ENCODE peak calls at places on chromosomes 2 and 18, in ten cellular contexts. One of them, this sample, is unnamed.
A peak's percentile ranks its signal among the peaks of the same experiment; 100 is the strongest.

GRCh38 chr18:44609210-44609941 is 71.3 kb upstream of the SETBP1 start:
- DNase-seq in GM12878: no peak
- DNase-seq in Peyer's patch: no peak
- DNase-seq in transverse colon: no peak
- DNase-seq in endothelial cell of umbilical vein: no peak
- DNase-seq in tibial nerve: no peak
- DNase-seq in right lobe of liver: no peak
- DNase-seq in testis: no peak
- DNase-seq in A549: no peak
- DNase-seq in sigmoid colon: no peak
- DNase-seq in this sample: no peak

GRCh38 chr2:174158003-174158402 is 90.3 kb downstream of the OLA1 start:
- DNase-seq in GM12878: peak; percentile 16
- DNase-seq in Peyer's patch: no peak
- DNase-seq in transverse colon: peak; percentile 16
- DNase-seq in endothelial cell of umbilical vein: peak; percentile 29
- DNase-seq in tibial nerve: peak; percentile 9
- DNase-seq in right lobe of liver: peak; percentile 47
- DNase-seq in testis: peak; percentile 66
- DNase-seq in A549: peak; percentile 75
- DNase-seq in sigmoid colon: no peak
- DNase-seq in this sample: no peak

GRCh38 chr2:9412756-9413155 is 10.6 kb downstream of the ITGB1BP1 start:
- DNase-seq in GM12878: no peak
- DNase-seq in Peyer's patch: no peak
- DNase-seq in transverse colon: no peak
- DNase-seq in endothelial cell of umbilical vein: no peak
- DNase-seq in tibial nerve: no peak
- DNase-seq in right lobe of liver: no peak
- DNase-seq in testis: no peak
- DNase-seq in A549: no peak
- DNase-seq in sigmoid colon: no peak
- DNase-seq in this sample: no peak

GRCh38 chr2:23617167-23617787 is 232.3 kb downstream of the KLHL29 start:
- DNase-seq in GM12878: no peak
- DNase-seq in Peyer's patch: no peak
- DNase-seq in transverse colon: peak; percentile 46
- DNase-seq in endothelial cell of umbilical vein: peak; percentile 56
- DNase-seq in tibial nerve: peak; percentile 61
- DNase-seq in right lobe of liver: no peak
- DNase-seq in testis: peak; percentile 49
- DNase-seq in A549: no peak
- DNase-seq in sigmoid colon: peak; percentile 97
- DNase-seq in this sample: peak; percentile 62

GRCh38 chr18:3193354-3193753 is 26.4 kb downstream of the MYOM1 start:
- DNase-seq in GM12878: no peak
- DNase-seq in Peyer's patch: no peak
- DNase-seq in transverse colon: no peak
- DNase-seq in endothelial cell of umbilical vein: no peak
- DNase-seq in tibial nerve: no peak
- DNase-seq in right lobe of liver: no peak
- DNase-seq in testis: no peak
- DNase-seq in A549: no peak
- DNase-seq in sigmoid colon: no peak
- DNase-seq in this sample: no peak

GRCh38 chr2:235206980-235207579 is 255.3 kb downstream of the SH3BP4 start:
- DNase-seq in GM12878: no peak
- DNase-seq in Peyer's patch: no peak
- DNase-seq in transverse colon: no peak
- DNase-seq in endothelial cell of umbilical vein: no peak
- DNase-seq in tibial nerve: no peak
- DNase-seq in right lobe of liver: no peak
- DNase-seq in testis: no peak
- DNase-seq in A549: no peak
- DNase-seq in sigmoid colon: no peak
- DNase-seq in this sample: no peak

GRCh38 chr2:2263196-2263829 is 67.8 kb downstream of the MYT1L start:
- DNase-seq in GM12878: no peak
- DNase-seq in Peyer's patch: no peak
- DNase-seq in transverse colon: no peak
- DNase-seq in endothelial cell of umbilical vein: no peak
- DNase-seq in tibial nerve: no peak
- DNase-seq in right lobe of liver: no peak
- DNase-seq in testis: no peak
- DNase-seq in A549: no peak
- DNase-seq in sigmoid colon: no peak
- DNase-seq in this sample: no peak

GRCh38 chr2:240249423-240250149 is 109.1 kb upstream of the OTOS start:
- DNase-seq in GM12878: no peak
- DNase-seq in Peyer's patch: no peak
- DNase-seq in transverse colon: no peak
- DNase-seq in endothelial cell of umbilical vein: no peak
- DNase-seq in tibial nerve: no peak
- DNase-seq in right lobe of liver: peak; percentile 46
- DNase-seq in testis: no peak
- DNase-seq in A549: no peak
- DNase-seq in sigmoid colon: peak; percentile 69
- DNase-seq in this sample: no peak

GRCh38 chr2:29397743-29398142 is 282.5 kb downstream of the CLIP4 start:
- DNase-seq in GM12878: no peak
- DNase-seq in Peyer's patch: no peak
- DNase-seq in transverse colon: no peak
- DNase-seq in endothelial cell of umbilical vein: no peak
- DNase-seq in tibial nerve: no peak
- DNase-seq in right lobe of liver: no peak
- DNase-seq in testis: no peak
- DNase-seq in A549: no peak
- DNase-seq in sigmoid colon: no peak
- DNase-seq in this sample: no peak

GRCh38 chr2:29394311-29394710 is 279.1 kb downstream of the CLIP4 start:
- DNase-seq in GM12878: no peak
- DNase-seq in Peyer's patch: no peak
- DNase-seq in transverse colon: no peak
- DNase-seq in endothelial cell of umbilical vein: no peak
- DNase-seq in tibial nerve: no peak
- DNase-seq in right lobe of liver: no peak
- DNase-seq in testis: no peak
- DNase-seq in A549: no peak
- DNase-seq in sigmoid colon: no peak
- DNase-seq in this sample: no peak

GRCh38 chr2:29398384-29399237 is 283.4 kb downstream of the CLIP4 start:
- DNase-seq in GM12878: no peak
- DNase-seq in Peyer's patch: no peak
- DNase-seq in transverse colon: no peak
- DNase-seq in endothelial cell of umbilical vein: no peak
- DNase-seq in tibial nerve: no peak
- DNase-seq in right lobe of liver: no peak
- DNase-seq in testis: peak; percentile 28
- DNase-seq in A549: no peak
- DNase-seq in sigmoid colon: no peak
- DNase-seq in this sample: no peak

GRCh38 chr2:29393676-29394075 is 278.5 kb downstream of the CLIP4 start:
- DNase-seq in GM12878: no peak
- DNase-seq in Peyer's patch: no peak
- DNase-seq in transverse colon: no peak
- DNase-seq in endothelial cell of umbilical vein: no peak
- DNase-seq in tibial nerve: no peak
- DNase-seq in right lobe of liver: no peak
- DNase-seq in testis: no peak
- DNase-seq in A549: no peak
- DNase-seq in sigmoid colon: no peak
- DNase-seq in this sample: no peak

DNA sequence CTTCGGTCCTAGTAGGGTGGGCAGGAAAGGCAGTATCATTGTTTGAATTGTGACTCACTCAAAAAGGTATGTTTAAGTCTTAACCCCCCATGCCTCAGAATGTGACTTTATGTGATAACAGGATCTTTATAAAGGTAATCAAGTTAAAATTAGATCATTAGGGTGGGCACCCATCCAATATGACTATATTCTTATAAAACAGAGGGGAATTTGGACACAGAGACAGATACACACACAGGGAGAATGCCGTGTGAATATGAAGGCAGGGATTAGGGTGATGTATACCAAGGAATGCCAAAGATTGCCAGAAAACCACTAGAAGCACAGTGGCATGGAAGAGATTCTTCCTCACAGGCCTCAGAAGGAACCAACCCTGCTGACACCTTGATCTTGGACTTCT is 281.8 kb downstream of the CLIP4 start:
- DNase-seq in GM12878: no peak
- DNase-seq in Peyer's patch: no peak
- DNase-seq in transverse colon: no peak
- DNase-seq in endothelial cell of umbilical vein: no peak
- DNase-seq in tibial nerve: no peak
- DNase-seq in right lobe of liver: no peak
- DNase-seq in testis: no peak
- DNase-seq in A549: no peak
- DNase-seq in sigmoid colon: no peak
- DNase-seq in this sample: no peak
- H3K4me3 ChIP-seq in GM12878: no peak overlapping the region
- H3K4me3 ChIP-seq in Peyer's patch: no peak overlapping the region
- H3K4me3 ChIP-seq in transverse colon: no peak overlapping the region
- H3K4me3 ChIP-seq in endothelial cell of umbilical vein: no peak overlapping the region
- H3K4me3 ChIP-seq in tibial nerve: no peak overlapping the region
- H3K4me3 ChIP-seq in right lobe of liver: no peak overlapping the region
- H3K4me3 ChIP-seq in testis: no peak overlapping the region
- H3K4me3 ChIP-seq in A549: no peak overlapping the region
- H3K4me3 ChIP-seq in sigmoid colon: no peak overlapping the region
- H3K4me3 ChIP-seq in this sample: no peak overlapping the region

GRCh38 chr2:222572264-222572721 is 83.6 kb downstream of the FARSB start:
- DNase-seq in GM12878: no peak
- DNase-seq in Peyer's patch: no peak
- DNase-seq in transverse colon: no peak
- DNase-seq in endothelial cell of umbilical vein: no peak
- DNase-seq in tibial nerve: no peak
- DNase-seq in right lobe of liver: no peak
- DNase-seq in testis: no peak
- DNase-seq in A549: no peak
- DNase-seq in sigmoid colon: no peak
- DNase-seq in this sample: no peak
- TF ChIP-seq POLR2A in GM12878: no peak
- TF ChIP-seq POLR2A in Peyer's patch: no peak
- TF ChIP-seq POLR2A in transverse colon: no peak
- TF ChIP-seq POLR2A in endothelial cell of umbilical vein: no peak
- TF ChIP-seq POLR2A in tibial nerve: no peak
- TF ChIP-seq POLR2A in right lobe of liver: no peak
- TF ChIP-seq POLR2A in testis: no peak
- TF ChIP-seq POLR2A in A549: no peak
- TF ChIP-seq POLR2A in sigmoid colon: no peak
- TF ChIP-seq POLR2A in this sample: no peak

GRCh38 chr18:58716046-58716766 is 44.9 kb downstream of the MALT1 start:
- DNase-seq in GM12878: no peak
- DNase-seq in Peyer's patch: no peak
- DNase-seq in transverse colon: no peak
- DNase-seq in endothelial cell of umbilical vein: no peak
- DNase-seq in tibial nerve: no peak
- DNase-seq in right lobe of liver: no peak
- DNase-seq in testis: no peak
- DNase-seq in A549: no peak
- DNase-seq in sigmoid colon: no peak
- DNase-seq in this sample: no peak

GRCh38 chr18:58723810-58724602 is 52.7 kb downstream of the MALT1 start:
- DNase-seq in GM12878: no peak
- DNase-seq in Peyer's patch: no peak
- DNase-seq in transverse colon: no peak
- DNase-seq in endothelial cell of umbilical vein: no peak
- DNase-seq in tibial nerve: no peak
- DNase-seq in right lobe of liver: peak; percentile 53
- DNase-seq in testis: no peak
- DNase-seq in A549: no peak
- DNase-seq in sigmoid colon: no peak
- DNase-seq in this sample: no peak

GRCh38 chr18:58726671-58727070 is 55.4 kb downstream of the MALT1 start:
- DNase-seq in GM12878: no peak
- DNase-seq in Peyer's patch: no peak
- DNase-seq in transverse colon: no peak
- DNase-seq in endothelial cell of umbilical vein: no peak
- DNase-seq in tibial nerve: no peak
- DNase-seq in right lobe of liver: no peak
- DNase-seq in testis: no peak
- DNase-seq in A549: no peak
- DNase-seq in sigmoid colon: no peak
- DNase-seq in this sample: no peak

DNA sequence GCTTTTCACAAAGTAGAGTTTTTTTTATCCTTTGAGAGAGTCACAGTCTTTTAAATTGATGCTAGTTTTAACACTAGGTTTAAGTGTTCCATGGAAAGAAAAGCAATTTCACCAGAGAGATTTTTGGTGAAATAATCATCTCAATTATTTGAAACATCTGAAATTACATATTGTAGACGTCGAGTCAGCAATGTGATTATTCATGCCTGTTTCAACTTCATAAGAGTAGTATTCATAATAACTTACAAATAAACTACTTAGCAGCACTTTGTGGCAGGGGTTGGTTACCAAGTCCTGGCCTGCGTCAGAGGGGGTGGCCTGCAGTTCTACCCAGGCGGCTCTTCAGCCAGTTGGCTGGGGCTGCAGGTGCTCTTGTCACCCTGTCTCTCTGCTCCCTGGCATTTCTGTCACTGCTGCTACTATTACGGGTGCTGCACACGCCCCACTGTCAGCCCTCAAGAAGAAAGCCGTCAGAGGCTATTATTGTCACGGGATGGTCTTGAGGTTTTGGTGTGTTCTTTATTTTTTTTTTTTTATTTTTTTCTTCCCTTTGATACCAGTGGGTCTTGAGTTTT is 50.4 kb downstream of the MALT1 start:
- DNase-seq in GM12878: no peak
- DNase-seq in Peyer's patch: no peak
- DNase-seq in transverse colon: no peak
- DNase-seq in endothelial cell of umbilical vein: no peak
- DNase-seq in tibial nerve: no peak
- DNase-seq in right lobe of liver: no peak
- DNase-seq in testis: no peak
- DNase-seq in A549: no peak
- DNase-seq in sigmoid colon: no peak
- DNase-seq in this sample: peak; percentile 86
- H3K4me1 ChIP-seq in GM12878: no peaks in the 10 kb centered on the region
- H3K4me1 ChIP-seq in Peyer's patch: no peaks in the 10 kb centered on the region
- H3K4me1 ChIP-seq in transverse colon: no peaks in the 10 kb centered on the region
- H3K4me1 ChIP-seq in endothelial cell of umbilical vein: no peaks in the 10 kb centered on the region
- H3K4me1 ChIP-seq in tibial nerve: no peaks in the 10 kb centered on the region
- H3K4me1 ChIP-seq in right lobe of liver: no peaks in the 10 kb centered on the region
- H3K4me1 ChIP-seq in testis: no peaks in the 10 kb centered on the region
- H3K4me1 ChIP-seq in A549: peaks cover 4% of the 10 kb centered on the region
- H3K4me1 ChIP-seq in sigmoid colon: no peaks in the 10 kb centered on the region
- H3K4me1 ChIP-seq in this sample: peaks cover 5% of the 10 kb centered on the region

DNA sequence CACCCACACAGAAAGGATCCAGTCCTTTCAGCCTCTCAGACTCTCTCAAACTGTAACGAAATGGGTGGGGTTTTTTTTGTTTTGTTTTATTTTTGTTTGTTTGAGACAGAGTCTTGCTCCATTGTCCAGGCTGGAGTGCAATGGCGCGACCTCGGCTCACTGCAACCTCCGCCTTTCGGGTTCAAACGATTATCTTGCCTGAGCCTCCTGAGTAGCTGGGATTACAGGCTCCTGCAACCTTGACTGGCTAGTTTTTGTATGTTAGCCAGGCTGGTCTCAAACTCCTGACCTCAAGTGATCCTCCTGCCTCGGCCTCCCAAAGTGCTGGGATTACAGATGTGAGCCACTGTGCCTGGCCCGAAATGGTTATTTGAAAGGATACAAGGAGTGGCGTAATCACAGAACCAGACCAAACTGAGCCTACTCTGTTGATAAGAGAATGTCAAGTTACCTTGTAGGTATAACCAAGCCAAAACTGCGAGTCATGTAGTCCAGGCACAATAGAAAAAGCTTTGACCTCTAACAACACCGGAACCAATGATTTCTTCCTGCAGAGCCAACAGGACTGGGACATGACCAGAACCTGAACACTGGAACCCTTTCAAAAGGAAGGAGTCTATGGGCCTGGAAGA is 72.5 kb downstream of the NCAPH start:
- DNase-seq in GM12878: no peak
- DNase-seq in Peyer's patch: no peak
- DNase-seq in transverse colon: no peak
- DNase-seq in endothelial cell of umbilical vein: no peak
- DNase-seq in tibial nerve: no peak
- DNase-seq in right lobe of liver: peak; percentile 23
- DNase-seq in testis: no peak
- DNase-seq in A549: no peak
- DNase-seq in sigmoid colon: no peak
- DNase-seq in this sample: no peak
- H3K4me3 ChIP-seq in GM12878: no peak overlapping the region
- H3K4me3 ChIP-seq in Peyer's patch: no peak overlapping the region
- H3K4me3 ChIP-seq in transverse colon: no peak overlapping the region
- H3K4me3 ChIP-seq in endothelial cell of umbilical vein: no peak overlapping the region
- H3K4me3 ChIP-seq in tibial nerve: no peak overlapping the region
- H3K4me3 ChIP-seq in right lobe of liver: no peak overlapping the region
- H3K4me3 ChIP-seq in testis: no peak overlapping the region
- H3K4me3 ChIP-seq in A549: no peak overlapping the region
- H3K4me3 ChIP-seq in sigmoid colon: no peak overlapping the region
- H3K4me3 ChIP-seq in this sample: no peak overlapping the region

This sample was measured in heart left ventricle.